ENCODE peak calls at places on chromosomes 3 and 15, in nine cellular contexts. V, B, D, C, G, J, L, N and M are unnamed samples.

GRCh38 chr3:195580733-195581443 is 2.9 kb downstream of the APOD start:
- DNase-seq in V (no peak), B (no peak), D (peak), C (peak), G (peak), J (no peak), L (no peak), N (no peak), M (peak)

GRCh38 chr3:62833538-62833937 is 41.7 kb downstream of the CADPS start:
- DNase-seq in V (peak), B (no peak), D (no peak), C (no peak), G (no peak), J (no peak), L (no peak), N (peak), M (no peak)

GRCh38 chr15:72358532-72359180 is 17.2 kb downstream of the HEXA start:
- DNase-seq in V (peak), B (peak), D (peak), C (peak), G (peak), J (peak), L (peak), N (no peak), M (peak)

GRCh38 chr3:177452487-177452886 is 255.2 kb upstream of the TBL1XR1 start:
- DNase-seq in V (no peak), B (no peak), D (peak), C (peak), G (peak), J (no peak), L (no peak), N (no peak), M (peak)

GRCh38 chr3:113086506-113087461 is 96.0 kb downstream of the GTPBP8 start:
- DNase-seq in V (no peak), B (no peak), D (no peak), C (peak), G (peak), J (no peak), L (no peak), N (no peak), M (no peak)

GRCh38 chr3:52402101-52402521 is 42.8 kb downstream of the SEMA3G start:
- DNase-seq in V (no peak), B (no peak), D (no peak), C (no peak), G (no peak), J (no peak), L (no peak), N (no peak), M (no peak)

GRCh38 chr15:23690450-23690852 is 3.3 kb upstream of the NDN start:
- DNase-seq in V (no peak), B (peak), D (no peak), C (no peak), G (peak), J (peak), L (no peak), N (no peak), M (peak)

GRCh38 chr3:61371123-61371522 is 119.9 kb upstream of the FHIT start:
- DNase-seq in V (peak), B (no peak), D (no peak), C (peak), G (no peak), J (no peak), L (no peak), N (peak), M (peak)

GRCh38 chr15:86743283-86743903 is 663.7 kb downstream of the AGBL1 start:
- DNase-seq in V (peak), B (peak), D (no peak), C (peak), G (peak), J (peak), L (no peak), N (peak), M (no peak)

GRCh38 chr3:170330366-170330765 is 27.1 kb upstream of the SKIL start:
- DNase-seq in V (no peak), B (no peak), D (peak), C (peak), G (peak), J (no peak), L (no peak), N (no peak), M (peak)

GRCh38 chr3:66803206-66803605 is 194.9 kb upstream of the KBTBD8 start:
- DNase-seq in V (no peak), B (no peak), D (no peak), C (no peak), G (no peak), J (no peak), L (no peak), N (no peak), M (no peak)

GRCh38 chr3:197748597-197749314 is 927 bp upstream of the FYTTD1 start:
- DNase-seq in V (no peak), B (no peak), D (no peak), C (no peak), G (peak), J (no peak), L (no peak), N (no peak), M (no peak)

GRCh38 chr3:33704891-33705290 is 13.2 kb downstream of the CLASP2 start:
- DNase-seq in V (no peak), B (no peak), D (no peak), C (peak), G (no peak), J (no peak), L (no peak), N (no peak), M (no peak)
- TF ChIP-seq CTCF in V (no peak), B (no peak), D (no peak), C (no peak), G (no peak), J (no peak), L (no peak), N (no peak), M (no peak)

DNA sequence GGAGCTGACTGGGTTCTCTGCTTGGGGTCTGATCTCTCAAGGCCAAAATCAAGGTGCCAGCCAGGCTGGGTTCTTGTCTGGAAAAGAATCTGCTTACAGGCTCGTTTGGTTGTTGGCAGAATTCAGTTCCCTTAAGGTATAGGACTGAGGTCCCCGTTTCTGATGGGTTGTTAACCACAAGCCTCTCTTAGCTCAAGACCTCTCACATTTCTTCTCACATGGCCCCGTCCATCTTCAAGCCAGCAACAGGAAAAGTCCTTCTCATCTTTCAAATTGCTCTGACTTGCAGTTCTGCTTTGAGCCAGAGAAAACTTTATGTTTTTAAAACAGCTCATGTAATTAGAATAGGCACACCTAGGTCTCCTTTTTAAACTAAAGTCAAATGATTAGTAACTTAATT is 20.4 kb downstream of the UACA start:
- DNase-seq in V (peak), B (no peak), D (no peak), C (no peak), G (peak), J (no peak), L (no peak), N (no peak), M (no peak)
- H3K4me3 ChIP-seq in V (no peak), B (peak), D (no peak), C (no peak), G (no peak), J (no peak), L (no peak), N (no peak), M (no peak)

GRCh38 chr3:132342183-132342582 is 25.0 kb downstream of the ACP3 start:
- DNase-seq in V (no peak), B (no peak), D (no peak), C (peak), G (no peak), J (no peak), L (no peak), N (no peak), M (peak)

GRCh38 chr3:132344666-132345280 is 27.6 kb downstream of the ACP3 start:
- DNase-seq in V (no peak), B (no peak), D (peak), C (peak), G (peak), J (no peak), L (no peak), N (no peak), M (no peak)

GRCh38 chr3:132343018-132343612 is 25.9 kb downstream of the ACP3 start:
- DNase-seq in V (peak), B (no peak), D (peak), C (peak), G (peak), J (peak), L (no peak), N (peak), M (peak)

GRCh38 chr3:132342615-132343014 is 25.4 kb downstream of the ACP3 start:
- DNase-seq in V (no peak), B (no peak), D (no peak), C (no peak), G (no peak), J (no peak), L (no peak), N (no peak), M (no peak)

GRCh38 chr3:132341746-132342145 is 24.5 kb downstream of the ACP3 start:
- DNase-seq in V (no peak), B (no peak), D (no peak), C (no peak), G (no peak), J (no peak), L (no peak), N (no peak), M (no peak)
- TF ChIP-seq CTCF in V (no peak), B (no peak), D (no peak), C (no peak), G (no peak), J (no peak), L (no peak), N (no peak), M (no peak)

GRCh38 chr15:36883705-36884355 is 216.5 kb downstream of the MEIS2 start:
- DNase-seq in V (peak), B (peak), D (no peak), C (peak), G (peak), J (peak), L (no peak), N (peak), M (peak)
- H3K4me3 ChIP-seq in V (no peak), B (peak), D (no peak), C (no peak), G (peak), J (peak), L (peak), N (no peak), M (peak)

GRCh38 chr3:73467211-73467610 is 157.5 kb downstream of the PDZRN3 start:
- DNase-seq in V (no peak), B (no peak), D (no peak), C (no peak), G (no peak), J (no peak), L (no peak), N (no peak), M (no peak)
- TF ChIP-seq CTCF in V (no peak), B (no peak), D (no peak), C (no peak), G (no peak), J (no peak), L (no peak), N (no peak), M (no peak)

GRCh38 chr3:171956372-171957104 is 82.8 kb upstream of the FNDC3B start:
- DNase-seq in V (no peak), B (no peak), D (no peak), C (no peak), G (no peak), J (no peak), L (no peak), N (no peak), M (no peak)

GRCh38 chr3:171954644-171955365 is 84.6 kb upstream of the FNDC3B start:
- DNase-seq in V (no peak), B (no peak), D (peak), C (peak), G (peak), J (no peak), L (no peak), N (no peak), M (peak)

GRCh38 chr3:171951597-171951996 is 87.8 kb upstream of the FNDC3B start:
- DNase-seq in V (no peak), B (no peak), D (peak), C (peak), G (no peak), J (no peak), L (no peak), N (no peak), M (no peak)

GRCh38 chr3:171950373-171950772 is 89.0 kb upstream of the FNDC3B start:
- DNase-seq in V (no peak), B (no peak), D (peak), C (peak), G (peak), J (no peak), L (no peak), N (no peak), M (peak)

DNA sequence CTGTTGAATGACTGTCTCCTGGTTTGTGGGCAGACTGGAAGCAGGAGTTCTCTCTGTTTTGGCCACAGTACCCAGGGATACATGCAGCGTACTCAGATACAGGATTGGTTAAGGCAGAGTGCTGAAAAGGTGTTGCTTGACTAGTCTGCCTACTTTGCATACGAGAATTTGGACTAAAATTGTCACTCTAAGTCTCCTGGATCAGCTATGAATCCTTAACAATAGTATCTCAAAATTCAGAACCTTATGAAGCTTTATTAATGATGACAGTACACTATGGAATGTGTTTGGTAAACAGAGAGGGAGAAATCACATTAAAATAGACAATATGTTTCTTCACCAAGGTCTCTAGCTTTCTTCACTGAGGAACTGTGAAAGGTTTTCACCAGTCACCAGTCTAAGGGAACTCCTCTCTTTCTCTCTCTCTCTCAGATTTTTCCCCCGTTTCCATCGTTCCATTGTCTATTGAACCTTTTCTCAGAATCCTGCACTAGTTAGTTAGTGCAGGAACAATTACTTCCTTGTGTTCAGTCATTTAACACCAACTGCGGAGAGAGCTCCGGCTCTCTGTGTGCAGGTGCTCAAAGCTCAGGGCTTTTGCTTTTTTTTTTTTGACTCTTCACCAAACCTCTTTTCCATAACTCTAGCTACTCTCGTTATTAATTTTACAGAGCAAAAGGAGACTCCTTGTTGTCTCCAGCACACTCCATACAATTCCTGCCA is 85.9 kb upstream of the FNDC3B start:
- DNase-seq in V (no peak), B (no peak), D (peak), C (peak), G (no peak), J (no peak), L (no peak), N (no peak), M (peak)
- H3K4me3 ChIP-seq in V (no peak), B (no peak), D (no peak), C (no peak), G (no peak), J (no peak), L (no peak), N (no peak), M (no peak)

GRCh38 chr3:147843331-147843730 is 434.2 kb downstream of the ZIC1 start:
- DNase-seq in V (no peak), B (no peak), D (no peak), C (peak), G (no peak), J (no peak), L (no peak), N (no peak), M (no peak)

DNA sequence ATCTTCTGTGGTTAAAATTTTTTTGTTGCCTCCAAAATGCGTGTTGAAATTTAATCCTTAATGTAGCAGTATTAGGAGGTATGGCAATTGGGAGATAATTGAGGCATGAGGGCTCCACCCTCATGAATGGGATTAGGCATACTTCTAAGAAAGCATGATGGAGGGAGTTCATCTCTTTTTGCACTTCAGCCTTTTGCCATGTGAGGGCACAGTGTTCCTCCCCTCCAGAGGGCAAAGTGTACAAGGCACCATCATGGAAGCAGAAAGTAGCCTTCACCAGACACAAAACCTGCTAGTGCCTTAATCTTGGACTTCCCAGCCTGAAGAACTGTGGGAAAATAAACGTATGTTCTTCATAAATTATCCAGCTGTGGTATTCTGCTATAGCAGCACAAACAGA is 429.5 kb downstream of the ZIC1 start:
- DNase-seq in V (peak), B (no peak), D (no peak), C (no peak), G (no peak), J (no peak), L (no peak), N (no peak), M (peak)
- TF ChIP-seq CTCF in V (peak), B (no peak), D (no peak), C (no peak), G (no peak), J (no peak), L (no peak), N (no peak), M (peak)